ENCODE peak calls at places on chromosomes 1 and 21, in four cellular contexts. G is body of pancreas, A is AG04450, V is mesenchymal stem cell. H is an unnamed sample.

GRCh38 chr1:17768651-17769241 is 13.6 kb downstream of the ACTL8 start:
- DNase-seq in G (peak), A (peak), V (peak), H (peak)

GRCh38 chr1:156055343-156055645 is 712 bp downstream of the LAMTOR2 start:
- DNase-seq in G (no peak), A (no peak), V (no peak), H (no peak)

GRCh38 chr1:10082785-10083479 is 50.2 kb downstream of the UBE4B start:
- DNase-seq in G (no peak), A (no peak), V (peak), H (peak)

GRCh38 chr1:49252917-49253316 is 476.2 kb upstream of the BEND5 start:
- DNase-seq in G (no peak), A (no peak), V (no peak), H (no peak)

GRCh38 chr1:172117800-172118199 is 276.5 kb downstream of the DNM3 start:
- DNase-seq in G (no peak), A (no peak), V (no peak), H (no peak)

GRCh38 chr21:34199121-34199910 is 125.9 kb downstream of the MRPS6 start:
- DNase-seq in G (no peak), A (no peak), V (peak), H (no peak)

GRCh38 chr1:172154571-172154970 is 265.9 kb upstream of the C1orf105 start:
- DNase-seq in G (no peak), A (no peak), V (peak), H (peak)

GRCh38 chr1:116913941-116914340 is 4.2 kb downstream of the PTGFRN start:
- DNase-seq in G (no peak), A (no peak), V (no peak), H (no peak)

GRCh38 chr1:236334893-236335545 is 53.3 kb upstream of the ERO1B start:
- DNase-seq in G (no peak), A (no peak), V (no peak), H (peak)

GRCh38 chr1:37901191-37901892 is 42.0 kb upstream of the MTF1 start:
- DNase-seq in G (no peak), A (no peak), V (no peak), H (no peak)

GRCh38 chr1:208183977-208184901 is 59.9 kb downstream of the PLXNA2 start:
- DNase-seq in G (no peak), A (no peak), V (peak), H (peak)

GRCh38 chr1:219669556-219669955 is 56.7 kb upstream of the ZC3H11B start:
- DNase-seq in G (no peak), A (no peak), V (no peak), H (no peak)

GRCh38 chr1:181314959-181315358 is 168.4 kb upstream of the CACNA1E start:
- DNase-seq in G (no peak), A (no peak), V (no peak), H (no peak)

GRCh38 chr1:33425900-33426299 is 5.0 kb downstream of the PHC2 start:
- DNase-seq in G (no peak), A (no peak), V (no peak), H (no peak)

GRCh38 chr1:43156026-43156425 is 16.1 kb downstream of the EBNA1BP2 start:
- DNase-seq in G (no peak), A (no peak), V (no peak), H (no peak)

GRCh38 chr1:2300004-2300771 is 72.1 kb downstream of the SKI start:
- DNase-seq in G (no peak), A (no peak), V (no peak), H (peak)

GRCh38 chr1:176829261-176829976 is 335.1 kb downstream of the ASTN1 start:
- DNase-seq in G (peak), A (no peak), V (no peak), H (no peak)

GRCh38 chr1:235599536-235599935 is 50.0 kb downstream of the GNG4 start:
- DNase-seq in G (no peak), A (no peak), V (no peak), H (no peak)

GRCh38 chr1:77322061-77322900 is 40.5 kb downstream of the AK5 start:
- DNase-seq in G (peak), A (peak), V (peak), H (peak)

GRCh38 chr1:53524428-53525400 is 65.5 kb downstream of the DMRTB1 start:
- DNase-seq in G (peak), A (no peak), V (no peak), H (no peak)

GRCh38 chr1:229410692-229411433 is 23.0 kb downstream of the ACTA1 start:
- DNase-seq in G (peak), A (no peak), V (peak), H (peak)

GRCh38 chr1:91402023-91402422 is 2.6 kb downstream of the HFM1 start:
- DNase-seq in G (no peak), A (no peak), V (peak), H (peak)

DNA sequence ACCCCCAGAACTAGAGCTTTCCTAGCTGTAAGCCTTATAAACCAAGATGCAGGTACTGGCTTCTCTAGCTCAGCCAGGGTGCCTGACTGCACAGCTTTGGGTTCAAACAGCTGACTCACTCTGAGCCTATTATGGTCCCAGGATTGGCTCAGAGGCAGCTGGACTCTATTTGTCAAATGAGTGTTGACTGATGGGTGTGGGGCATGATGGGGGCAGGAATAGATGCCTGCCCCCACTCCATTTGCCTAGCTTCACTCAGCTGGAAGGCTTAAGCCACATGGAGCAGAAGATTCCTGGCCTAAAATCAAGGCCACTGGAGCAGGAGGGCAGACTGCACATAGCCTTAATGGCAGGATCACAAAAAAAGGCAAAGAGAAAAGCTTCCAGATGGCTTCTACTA is 90.5 kb downstream of the PIK3R3 start:
- DNase-seq in G (peak), A (no peak), V (no peak), H (no peak)
- H3K27ac ChIP-seq in G (no peak), A (no peak), V (no peak), H (no peak)

DNA sequence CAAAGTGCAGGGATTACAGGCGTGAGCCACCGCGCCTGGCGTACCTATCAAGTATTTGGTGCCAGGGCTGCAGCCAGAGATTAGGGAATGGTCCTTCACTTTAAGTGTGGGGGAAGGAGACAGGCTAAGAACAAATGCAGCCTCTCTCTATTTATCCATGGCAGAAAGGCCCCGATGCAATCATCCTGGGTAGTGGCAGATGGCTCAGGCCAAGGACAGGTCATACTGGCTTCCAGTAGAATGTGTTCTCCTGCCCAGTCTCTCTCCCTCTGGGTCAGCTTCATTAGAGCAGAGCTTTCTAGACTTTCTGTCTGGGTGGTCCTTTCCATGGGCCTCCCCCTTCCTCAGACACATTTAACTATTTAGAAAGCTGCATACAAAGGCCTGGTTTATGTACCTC is 4.7 kb upstream of the PTCH2 start:
- DNase-seq in G (no peak), A (no peak), V (no peak), H (no peak)
- H3K27ac ChIP-seq in G (no peak), A (no peak), V (no peak), H (no peak)

DNA sequence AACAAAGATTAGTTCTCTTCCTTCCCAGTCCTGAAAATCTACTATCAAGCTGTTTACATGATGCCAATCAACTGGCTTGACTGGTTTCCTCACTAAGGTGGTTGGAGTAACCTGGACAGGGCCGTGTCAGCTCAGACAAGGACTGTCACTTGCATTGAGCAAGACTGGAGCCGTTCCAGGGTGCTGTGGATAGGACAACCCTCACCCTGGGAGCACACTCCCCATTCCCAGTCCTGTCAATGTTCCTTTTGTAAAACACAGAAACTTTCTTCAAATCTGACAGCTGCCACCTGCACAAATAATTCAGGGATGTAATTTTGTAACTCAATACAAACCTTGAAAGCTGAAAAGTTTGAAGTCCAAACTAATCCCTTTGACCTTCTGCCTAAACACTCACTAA is 31.4 kb downstream of the PLPP3 start:
- DNase-seq in G (peak), A (no peak), V (no peak), H (no peak)
- H3K27ac ChIP-seq in G (no peak), A (no peak), V (no peak), H (no peak)

GRCh38 chr1:41483960-41484844 is at the start of gene EDN2:
- DNase-seq in G (peak), A (no peak), V (no peak), H (peak)
- H3K27ac ChIP-seq in G (peak), A (peak), V (peak), H (no peak)

DNA sequence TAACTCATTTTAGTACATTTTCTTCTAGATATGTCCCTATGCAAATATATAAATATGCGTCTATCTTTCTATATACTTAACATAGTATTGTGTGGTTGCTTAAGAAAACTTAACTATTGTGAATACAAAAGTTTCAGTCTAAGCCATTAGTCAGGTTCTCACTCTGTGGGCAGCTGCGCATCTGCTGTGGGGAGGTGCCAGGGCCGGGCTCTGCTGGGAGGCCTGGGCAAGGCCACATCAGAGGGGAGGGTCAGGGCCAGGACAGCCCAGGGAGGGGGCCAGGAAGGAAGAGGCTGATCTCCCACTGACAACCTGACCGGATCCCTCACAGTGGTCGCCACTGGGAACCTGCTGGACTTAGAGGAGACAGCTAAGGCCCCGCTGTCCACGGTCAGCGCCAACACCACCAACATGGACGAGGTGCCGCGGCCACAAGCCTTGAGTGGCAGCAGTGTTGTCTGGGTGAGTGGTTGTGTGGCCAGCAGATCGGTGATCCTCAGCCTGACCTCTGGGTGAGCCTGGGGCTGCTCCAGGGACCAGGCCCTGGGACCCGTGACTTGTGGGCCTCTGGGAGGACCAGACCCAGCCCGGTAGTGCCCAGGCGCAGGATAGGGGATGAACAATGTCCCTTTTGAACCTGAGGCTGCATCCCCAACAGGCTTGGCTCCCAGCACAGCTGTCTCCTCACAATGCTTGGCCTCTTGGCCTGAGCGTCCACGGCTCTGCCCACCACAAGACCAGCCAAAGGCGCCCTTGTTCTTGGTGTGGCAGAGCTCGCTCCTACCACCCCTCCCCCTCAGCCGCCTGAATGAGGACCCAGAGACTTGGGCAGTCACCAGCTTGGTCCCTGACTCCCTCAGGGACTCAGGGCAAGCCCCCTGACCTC is 20.2 kb downstream of the LDLRAP1 start:
- DNase-seq in G (no peak), A (no peak), V (no peak), H (no peak)
- H3K27ac ChIP-seq in G (no peak), A (no peak), V (no peak), H (no peak)

GRCh38 chr1:225891229-225891972 is 2.5 kb upstream of the LEFTY1 start:
- DNase-seq in G (peak), A (no peak), V (no peak), H (no peak)
- H3K27ac ChIP-seq in G (peak), A (no peak), V (no peak), H (no peak)

DNA sequence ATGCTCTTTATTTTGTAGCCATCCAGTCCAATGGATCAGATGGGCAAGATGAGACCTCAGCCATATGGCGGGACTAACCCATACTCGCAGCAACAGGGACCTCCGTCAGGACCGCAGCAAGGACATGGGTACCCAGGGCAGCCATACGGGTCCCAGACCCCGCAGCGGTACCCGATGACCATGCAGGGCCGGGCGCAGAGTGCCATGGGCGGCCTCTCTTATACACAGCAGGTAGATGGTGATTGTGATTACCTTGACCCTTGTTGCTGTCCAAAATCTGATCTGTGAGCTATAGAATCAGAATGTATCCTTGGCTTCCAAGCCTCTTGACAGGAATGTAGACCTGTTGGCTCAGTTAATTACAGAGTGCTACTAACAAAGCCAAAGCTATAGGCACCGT is 33.8 kb downstream of the ARID1A start:
- DNase-seq in G (no peak), A (no peak), V (no peak), H (no peak)
- H3K27ac ChIP-seq in G (no peak), A (peak), V (no peak), H (no peak)

GRCh38 chr1:5399771-5400170 is 592.5 kb downstream of the NPHP4 start:
- DNase-seq in G (no peak), A (no peak), V (no peak), H (no peak)

GRCh38 chr1:5402618-5403017 is 589.6 kb downstream of the NPHP4 start:
- DNase-seq in G (no peak), A (no peak), V (no peak), H (no peak)

GRCh38 chr1:5405263-5405662 is 587.0 kb downstream of the NPHP4 start:
- DNase-seq in G (no peak), A (no peak), V (no peak), H (no peak)

GRCh38 chr1:5404412-5405203 is 587.6 kb downstream of the NPHP4 start:
- DNase-seq in G (peak), A (no peak), V (no peak), H (no peak)

GRCh38 chr1:5403935-5404334 is 588.3 kb downstream of the NPHP4 start:
- DNase-seq in G (no peak), A (no peak), V (no peak), H (no peak)
- H3K27ac ChIP-seq in G (peak), A (no peak), V (no peak), H (no peak)

DNA sequence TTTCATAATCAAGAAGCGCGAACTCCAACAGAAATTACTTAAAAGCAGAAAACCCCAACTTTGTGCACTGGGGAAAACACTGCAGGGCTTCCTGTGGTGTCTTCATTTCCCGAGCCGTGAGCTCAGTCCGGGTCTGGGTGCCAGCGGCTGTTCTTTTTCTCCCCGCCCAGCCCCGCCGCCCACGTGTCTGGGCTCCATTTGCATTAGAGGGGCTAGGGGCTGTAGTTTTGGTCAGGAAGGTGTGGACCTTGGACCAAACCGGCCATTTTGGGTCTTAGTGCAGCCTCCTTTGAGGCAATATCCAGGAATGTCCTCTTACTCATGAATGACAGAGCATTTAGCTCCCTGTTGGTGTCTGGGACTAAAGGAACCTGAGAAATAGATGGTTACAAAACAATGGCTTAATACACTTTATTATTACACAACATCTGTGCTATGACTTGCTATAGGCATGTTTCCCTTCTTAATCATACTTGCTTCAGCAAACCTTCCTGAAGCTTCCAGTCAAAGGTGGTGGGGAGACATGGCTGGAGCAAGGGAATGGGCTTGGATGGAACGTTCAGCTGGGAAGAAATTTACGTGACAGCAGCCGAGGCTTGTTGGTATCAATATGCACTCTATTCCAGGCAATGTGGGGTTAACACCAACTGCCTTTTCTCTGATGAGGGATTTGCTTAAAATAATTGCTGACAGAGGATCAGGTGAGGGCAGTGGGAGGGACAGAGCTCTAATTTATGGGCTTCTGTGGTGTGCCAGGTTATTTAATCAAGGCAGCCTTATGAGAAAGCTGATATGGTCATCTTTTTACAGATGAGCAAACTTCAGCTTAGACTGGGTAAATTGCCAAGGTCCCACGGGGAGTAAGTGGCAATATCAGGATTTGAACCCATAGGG is 1.1 kb downstream of the AGTRAP start:
- DNase-seq in G (peak), A (no peak), V (peak), H (peak)
- H3K27ac ChIP-seq in G (peak), A (peak), V (peak), H (peak)

H was measured in GM23248.